ENCODE peak calls at places on chromosomes 4 and X, in four cellular contexts. D is WTC11, L is K562, U is GM12878. C is an unnamed sample.

GRCh38 chrX:41600266-41600665 is 88.5 kb upstream of the GPR34 start:
- DNase-seq in L (no peak), D (no peak), U (no peak), C (no peak)

GRCh38 chr4:110612631-110613269 is 10.1 kb downstream of the PITX2 start:
- DNase-seq in D (no peak), L (no peak), U (no peak), C (no peak)

GRCh38 chr4:42708625-42709024 is 51.7 kb upstream of the ATP8A1 start:
- DNase-seq in D (no peak), L (no peak), U (no peak), C (no peak)

GRCh38 chr4:1232661-1233621 is 16.0 kb downstream of the CTBP1 start:
- DNase-seq in D (no peak), U (no peak), L (no peak), C (no peak)

GRCh38 chr4:28287837-28288236 is 1427.2 kb downstream of the STIM2 start:
- DNase-seq in U (no peak), D (no peak), L (no peak), C (no peak)

GRCh38 chr4:47383829-47384427 is 79.6 kb downstream of the COMMD8 start:
- DNase-seq in U (no peak), D (no peak), L (peak; percentile 16), C (peak; percentile 7)

GRCh38 chrX:134115270-134115669 is 121.7 kb upstream of the CCDC160 start:
- DNase-seq in D (no peak), U (no peak), L (no peak), C (no peak)

GRCh38 chr4:60588556-60588955 is 611.6 kb upstream of the ADGRL3 start:
- DNase-seq in L (no peak), U (no peak), D (no peak), C (no peak)

GRCh38 chr4:9762823-9763475 is 18.5 kb upstream of the DRD5 start:
- DNase-seq in L (peak; percentile 40), U (peak; percentile 40), D (peak; percentile 58), C (peak; percentile 71)

GRCh38 chr4:119106036-119107000 is 29.3 kb upstream of the MYOZ2 start:
- DNase-seq in D (no peak), U (no peak), L (no peak), C (no peak)

GRCh38 chr4:85861064-85861767 is 386.3 kb downstream of the ARHGAP24 start:
- DNase-seq in L (no peak), D (no peak), U (no peak), C (no peak)

GRCh38 chr4:142405021-142405991 is 440.8 kb downstream of the INPP4B start:
- DNase-seq in D (no peak), U (peak; percentile 57), L (no peak), C (no peak)
- TF ChIP-seq TCF7 in D (no peak), U (no peak), L (no peak), C (no peak)

GRCh38 chrX:118807151-118808017 is 16.2 kb upstream of the ZCCHC12 start:
- DNase-seq in L (peak; percentile 34), D (peak; percentile 36), U (peak; percentile 15), C (peak; percentile 33)
- TF ChIP-seq TCF7 in L (no peak), D (no peak), U (no peak), C (no peak)

DNA sequence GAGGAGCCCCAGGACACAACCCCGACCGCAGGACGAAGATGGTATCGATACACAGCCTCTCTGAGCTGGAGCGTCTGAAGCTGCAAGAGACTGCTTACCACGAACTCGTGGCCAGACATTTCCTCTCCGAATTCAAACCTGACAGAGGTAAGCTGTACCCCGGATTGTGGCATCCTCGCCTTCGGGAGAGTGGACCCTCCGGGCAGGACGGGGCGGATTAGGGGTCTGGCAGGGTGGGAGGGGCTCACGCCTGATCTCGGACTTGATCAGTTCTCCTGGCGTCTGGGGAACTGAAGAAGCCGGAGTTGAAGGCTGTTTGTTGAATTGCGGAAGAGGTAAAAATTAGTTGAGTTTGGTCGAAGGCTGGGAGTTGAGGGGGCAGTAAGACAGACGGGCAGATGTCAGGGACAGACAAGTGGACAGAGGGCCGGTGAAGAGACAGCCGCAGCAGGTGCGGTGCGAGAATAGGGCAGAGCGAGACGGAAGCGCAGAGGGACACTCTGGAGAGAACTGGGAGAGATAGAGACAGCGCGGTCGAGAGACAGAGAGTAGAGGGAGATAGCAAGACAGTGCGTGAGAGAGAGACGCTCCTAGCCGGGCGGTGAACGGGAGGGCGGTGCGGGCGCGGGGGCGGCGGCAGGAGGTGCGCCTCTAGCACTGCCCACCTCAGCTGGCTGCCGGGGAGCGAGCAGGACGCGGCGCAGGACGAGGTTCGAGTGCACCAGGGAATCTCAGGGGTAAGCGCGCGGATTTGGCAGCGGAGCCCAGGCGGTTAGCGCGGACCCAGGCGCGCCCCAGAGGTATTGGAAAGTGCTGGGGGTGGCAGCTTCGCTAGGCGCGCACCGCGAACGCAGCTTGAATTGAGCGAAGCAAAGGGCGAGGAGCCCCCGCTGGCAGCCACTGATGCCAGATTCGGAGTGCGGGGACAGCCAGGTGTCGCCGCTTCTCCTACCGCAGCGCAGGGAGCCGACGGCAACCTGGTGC is 23.9 kb downstream of the ARHGAP36 start:
- DNase-seq in L (no peak), D (peak; percentile 39), U (no peak), C (no peak)
- TF ChIP-seq TCF7 in L (no peak), D (no peak), U (no peak), C (no peak)

GRCh38 chr4:83867221-83867620 is 331.3 kb downstream of the GPAT3 start:
- DNase-seq in D (no peak), U (no peak), L (no peak), C (no peak)
- TF ChIP-seq TCF7 in D (no peak), U (no peak), L (no peak), C (no peak)

DNA sequence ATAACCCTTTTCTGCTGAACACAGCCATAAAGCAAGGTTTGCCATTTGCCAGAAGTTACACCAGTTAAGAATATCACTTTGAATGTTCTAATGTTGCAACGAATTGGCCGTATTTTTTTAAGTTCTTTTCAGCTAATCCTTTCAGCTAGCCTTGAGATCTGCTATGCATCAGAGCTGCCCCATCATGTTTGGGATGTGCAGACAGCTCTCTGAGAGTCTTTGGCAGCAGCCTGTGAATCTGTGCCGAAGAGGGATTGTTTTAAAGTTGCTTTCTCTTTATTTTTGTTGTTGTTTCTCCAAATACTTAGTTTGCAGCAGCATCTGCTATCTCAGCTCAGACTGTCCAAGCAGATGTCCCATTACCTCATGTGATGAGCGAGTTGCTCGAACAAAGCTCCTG is 1002.6 kb upstream of the INTU start:
- DNase-seq in D (no peak), L (no peak), U (no peak), C (no peak)
- TF ChIP-seq TCF7 in D (no peak), L (no peak), U (no peak), C (no peak)

DNA sequence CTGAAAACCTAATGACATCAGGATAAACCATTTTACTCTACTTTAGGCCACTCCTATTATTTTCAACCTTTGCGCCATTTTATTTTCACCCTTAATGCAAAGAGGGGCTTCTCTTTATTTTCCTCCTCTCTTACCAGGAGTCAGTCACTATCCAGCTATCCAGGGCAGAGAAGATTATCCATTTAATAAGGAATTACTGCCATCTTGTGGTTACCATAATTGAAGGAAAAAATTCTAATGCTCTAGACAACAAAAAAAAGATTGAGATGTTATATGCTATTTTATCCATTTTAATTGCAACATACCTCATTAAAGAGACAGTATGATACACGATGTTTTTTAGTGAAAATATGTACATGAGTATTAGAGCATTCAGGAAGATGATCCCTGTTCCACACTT is 514.5 kb upstream of the FAM241A start:
- DNase-seq in L (no peak), U (no peak), D (no peak), C (peak; percentile 7)
- TF ChIP-seq TCF7 in L (no peak), U (no peak), D (no peak), C (no peak)

GRCh38 chr4:78166582-78166981 is 109.5 kb downstream of the FRAS1 start:
- DNase-seq in D (no peak), U (no peak), L (no peak), C (no peak)
- TF ChIP-seq TCF7 in D (no peak), U (no peak), L (no peak), C (no peak)

GRCh38 chrX:94576367-94577004 is 902.5 kb downstream of the FAM133A start:
- DNase-seq in L (no peak), U (no peak), D (no peak), C (no peak)
- TF ChIP-seq TCF7 in L (no peak), U (no peak), D (no peak), C (no peak)

GRCh38 chrX:20362268-20363002 is 95.7 kb upstream of the RPS6KA3 start:
- DNase-seq in U (no peak), D (no peak), L (no peak), C (peak; percentile 93)
- TF ChIP-seq TCF7 in U (no peak), D (no peak), L (no peak), C (peak; percentile 36)

C was measured in HepG2.